ENCODE peak calls at places on chromosome 11, in five cellular contexts. N is IMR-90, H is pancreas, O is psoas muscle, P is lower leg skin. S is an unnamed sample.

GRCh38 chr11:2589538-2589934 is 110.3 kb downstream of the KCNQ1OT1 start:
- DNase-seq in H (no peak), P (no peak), N (no peak), O (peak; percentile 5), S (no peak)

GRCh38 chr11:133065847-133066485 is 466.3 kb downstream of the OPCML start:
- DNase-seq in P (peak; percentile 76), N (no peak), H (no peak), O (no peak), S (no peak)

GRCh38 chr11:68950268-68950667 is 30.5 kb downstream of the MRGPRD start:
- DNase-seq in O (no peak), H (no peak), P (no peak), N (no peak), S (no peak)

GRCh38 chr11:116255234-116255953 is 517.4 kb downstream of the BUD13 start:
- DNase-seq in P (no peak), H (no peak), N (no peak), O (no peak), S (no peak)

GRCh38 chr11:117914398-117914761 is 14.8 kb downstream of the TMPRSS13 start:
- DNase-seq in O (no peak), P (peak; percentile 68), N (no peak), H (no peak), S (no peak)

GRCh38 chr11:92841719-92842118 is 127.7 kb upstream of the MTNR1B start:
- DNase-seq in N (peak; percentile 6), P (no peak), H (no peak), O (no peak), S (no peak)

GRCh38 chr11:8002676-8003075 is 15.5 kb downstream of the EIF3F start:
- DNase-seq in H (no peak), O (no peak), N (no peak), P (peak; percentile 54), S (no peak)

GRCh38 chr11:111766834-111767142 is 599 bp upstream of the PPP2R1B start:
- DNase-seq in P (no peak), N (no peak), H (no peak), O (no peak), S (no peak)

GRCh38 chr11:77530879-77531278 is 57.0 kb upstream of the PAK1 start:
- DNase-seq in N (no peak), H (no peak), P (peak; percentile 14), O (no peak), S (no peak)

GRCh38 chr11:65887026-65887722 is 1.1 kb downstream of the FIBP start:
- DNase-seq in H (no peak), O (no peak), N (no peak), P (no peak), S (no peak)

GRCh38 chr11:65885808-65886536 is 2.3 kb downstream of the FIBP start:
- DNase-seq in O (no peak), N (no peak), P (no peak), H (no peak), S (no peak)

GRCh38 chr11:65888163-65888814 is at the start of gene FIBP:
- DNase-seq in P (peak; percentile 100), N (peak; percentile 96), H (peak; percentile 97), O (peak; percentile 98), S (peak; percentile 83)

GRCh38 chr11:65885231-65885630 is 3.0 kb downstream of the FIBP start:
- DNase-seq in N (no peak), O (no peak), H (no peak), P (no peak), S (no peak)

GRCh38 chr11:65887723-65888162 is 528 bp downstream of the FIBP start:
- DNase-seq in O (no peak), P (peak; percentile 86), H (no peak), N (peak; percentile 63), S (peak; percentile 6)
- H3K4me3 ChIP-seq in O (peak overlapping the region; percentile 75), P (peak overlapping the region; percentile 61), H (peak overlapping the region; percentile 65), N (peak overlapping the region; percentile 81), S (peak overlapping the region; percentile 83)

GRCh38 chr11:24386551-24387404 is 110.1 kb upstream of the LUZP2 start:
- DNase-seq in H (no peak), O (no peak), P (no peak), N (peak; percentile 68), S (no peak)
- TF ChIP-seq CTCF in H (no peak), O (no peak), P (no peak), N (peak; percentile 71), S (peak; percentile 16)

DNA sequence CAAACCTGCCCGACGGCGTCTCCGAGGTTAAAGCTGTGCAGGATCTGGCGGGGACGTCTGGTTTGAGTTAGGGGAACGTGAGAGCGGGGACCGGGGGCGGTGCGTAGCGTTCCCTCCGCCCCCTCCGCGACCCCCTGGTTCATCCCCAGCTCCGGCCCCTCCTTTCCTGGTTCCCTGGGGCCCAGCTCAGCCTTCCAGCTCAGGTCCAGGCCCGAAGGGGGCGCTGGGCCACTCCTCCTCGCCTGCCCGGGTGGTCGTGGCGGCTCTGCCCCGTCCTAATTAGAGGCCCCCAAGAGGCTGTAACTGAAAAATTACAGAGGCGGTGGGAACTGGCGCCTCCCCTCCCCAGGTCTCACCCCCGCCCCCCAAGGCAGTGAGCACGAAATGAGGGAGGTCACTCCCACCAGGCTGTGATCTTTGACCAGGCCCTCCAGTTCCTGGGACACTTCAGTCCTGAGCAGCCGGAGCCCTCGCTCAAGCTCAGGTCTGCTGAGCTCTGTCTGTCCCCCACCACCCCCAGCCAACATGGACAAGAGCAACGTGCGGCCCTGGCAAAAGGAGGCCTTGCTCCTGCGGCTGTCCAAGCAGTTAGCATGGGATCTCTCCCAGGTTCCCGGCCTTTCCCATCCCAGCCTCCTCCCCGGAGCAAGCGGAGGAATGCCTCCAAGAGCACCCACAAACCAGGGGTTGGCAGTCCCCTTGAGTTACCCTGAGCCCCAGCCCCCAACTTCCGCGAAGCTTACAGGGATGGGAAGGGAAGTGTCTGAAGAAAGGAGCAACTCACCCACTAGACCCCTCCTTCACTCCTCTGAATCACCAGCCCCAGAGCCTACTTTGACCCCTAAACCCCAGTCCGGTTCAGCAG is 3.3 kb downstream of the CD248 start:
- DNase-seq in N (peak; percentile 40), P (peak; percentile 89), H (no peak), O (peak; percentile 57), S (no peak)
- H3K4me3 ChIP-seq in N (peak overlapping the region; percentile 72), P (peak overlapping the region; percentile 11), H (no peak overlapping the region), O (peak overlapping the region; percentile 69), S (peak overlapping the region; percentile 37)

GRCh38 chr11:135074397-135074998 is 662.5 kb upstream of the B3GAT1 start:
- DNase-seq in H (no peak), O (no peak), N (no peak), P (no peak), S (peak; percentile 8)
- TF ChIP-seq CTCF in H (no peak), O (no peak), N (no peak), P (no peak), S (peak; percentile 65)

GRCh38 chr11:60919320-60919719 is 4.9 kb upstream of the TMEM132A start:
- DNase-seq in H (no peak), N (no peak), P (no peak), O (no peak), S (no peak)
- H3K4me3 ChIP-seq in H (no peak overlapping the region), N (no peak overlapping the region), P (no peak overlapping the region), O (no peak overlapping the region), S (no peak overlapping the region)

DNA sequence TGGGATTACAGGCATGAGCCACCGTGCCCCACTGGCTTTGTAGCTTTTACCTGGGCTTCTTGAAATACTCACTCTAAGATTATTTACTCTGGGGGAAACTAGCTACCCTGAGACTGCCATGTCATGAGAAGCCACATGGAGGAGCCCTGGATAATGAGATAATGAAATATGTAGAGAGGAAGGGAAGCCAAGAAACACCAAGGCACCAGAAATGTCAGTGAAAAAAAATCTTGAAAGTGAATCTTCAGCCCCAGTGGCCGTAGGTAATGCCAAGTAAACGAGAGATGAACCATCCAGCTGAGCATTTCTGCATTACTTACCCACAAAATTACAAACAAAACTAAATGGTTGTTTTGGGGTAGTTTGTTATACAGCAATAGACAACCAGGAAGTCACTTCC is 125.6 kb downstream of the APIP start:
- DNase-seq in H (no peak), P (no peak), N (no peak), O (no peak), S (no peak)
- TF ChIP-seq CTCF in H (no peak), P (no peak), N (no peak), O (no peak), S (peak; percentile 9)

GRCh38 chr11:73218830-73219215 is 742 bp downstream of the P2RY2 start:
- DNase-seq in O (no peak), N (no peak), H (no peak), P (no peak), S (no peak)
- H3K4me3 ChIP-seq in O (peak overlapping the region; percentile 82), N (no peak overlapping the region), H (peak overlapping the region; percentile 44), P (peak overlapping the region; percentile 7), S (peak overlapping the region; percentile 36)

GRCh38 chr11:18239655-18240054 is 3.1 kb upstream of the SAA4 start:
- DNase-seq in P (no peak), N (no peak), H (no peak), O (no peak), S (no peak)

GRCh38 chr11:18236664-18237356 is at the start of gene SAA4:
- DNase-seq in O (no peak), N (no peak), H (no peak), P (no peak), S (no peak)

GRCh38 chr11:18235394-18235926 is 1.1 kb downstream of the SAA4 start:
- DNase-seq in P (no peak), H (no peak), O (no peak), N (no peak), S (no peak)

GRCh38 chr11:18233912-18234311 is 2.7 kb downstream of the SAA4 start:
- DNase-seq in N (no peak), O (no peak), H (no peak), P (no peak), S (no peak)

DNA sequence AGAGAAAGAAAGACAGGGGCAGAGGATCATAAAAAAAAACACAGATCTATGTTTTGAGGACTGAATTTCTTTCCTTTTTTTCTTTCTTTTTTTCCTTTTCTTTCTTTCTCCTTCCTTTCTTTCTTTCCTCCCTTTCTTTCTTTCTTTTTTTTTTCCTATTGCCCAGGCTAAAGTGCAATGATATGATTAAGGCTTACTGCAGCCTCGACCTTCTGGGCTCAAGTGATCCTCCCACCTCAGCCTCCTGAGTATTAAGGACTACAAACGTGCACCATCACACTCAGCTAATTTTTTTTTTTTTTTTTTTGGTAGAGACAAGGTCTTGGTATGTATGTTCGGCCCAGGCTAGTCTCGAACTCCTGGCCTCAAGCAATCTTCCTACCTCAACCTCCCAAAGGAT is 667 bp downstream of the SAA4 start:
- DNase-seq in O (no peak), P (no peak), N (no peak), H (no peak), S (no peak)
- TF ChIP-seq CTCF in O (no peak), P (no peak), N (no peak), H (no peak), S (no peak)

S was measured in LNCaP clone FGC.